ENCODE peak calls at places on chromosome 22, in five cellular contexts. U is body of pancreas, X is fibroblast of lung, T is AG04450, H is psoas muscle. E is an unnamed sample.

GRCh38 chr22:47421846-47422245 is 659.4 kb downstream of the TBC1D22A start:
- DNase-seq in H (no peak), T (no peak), U (no peak), X (no peak), E (no peak)

GRCh38 chr22:20239063-20239950 is 28.8 kb downstream of the RTN4R start:
- DNase-seq in U (no peak), T (no peak), X (peak), H (peak), E (no peak)

GRCh38 chr22:39731881-39732555 is 161.5 kb downstream of the CACNA1I start:
- DNase-seq in X (no peak), H (no peak), U (no peak), T (no peak), E (no peak)

GRCh38 chr22:19121631-19122142 is 525 bp downstream of the DGCR2 start:
- DNase-seq in T (no peak), X (peak), H (peak), U (peak), E (peak)

GRCh38 chr22:47370448-47371262 is 608.2 kb downstream of the TBC1D22A start:
- DNase-seq in H (no peak), T (no peak), U (no peak), X (no peak), E (no peak)

GRCh38 chr22:20125201-20126174 is 6.1 kb upstream of the ZDHHC8 start:
- DNase-seq in X (no peak), H (no peak), U (no peak), T (no peak), E (no peak)

GRCh38 chr22:37419916-37420655 is 7.2 kb downstream of the ELFN2 start:
- DNase-seq in U (no peak), X (peak), T (no peak), H (no peak), E (peak)

GRCh38 chr22:26893034-26893710 is 235.8 kb downstream of the MIAT start:
- DNase-seq in X (peak), T (no peak), U (no peak), H (no peak), E (peak)

GRCh38 chr22:50688448-50688847 is 15.8 kb downstream of the SHANK3 start:
- DNase-seq in U (no peak), T (no peak), X (no peak), H (no peak), E (no peak)

GRCh38 chr22:26711205-26711958 is 54.0 kb downstream of the MIAT start:
- DNase-seq in H (no peak), U (no peak), X (no peak), T (peak), E (no peak)

GRCh38 chr22:44182591-44183588 is 2.2 kb downstream of the PARVG start:
- DNase-seq in T (no peak), H (peak), X (no peak), U (peak), E (no peak)

GRCh38 chr22:21646608-21647590 is 4.8 kb downstream of the SDF2L1 start:
- DNase-seq in T (peak), U (peak), X (peak), H (peak), E (peak)

GRCh38 chr22:32745251-32745995 is 56.1 kb upstream of the TIMP3 start:
- DNase-seq in H (peak), U (peak), T (no peak), X (peak), E (peak)

GRCh38 chr22:49514211-49514610 is 313.5 kb downstream of the BRD1 start:
- DNase-seq in U (no peak), H (no peak), T (no peak), X (no peak), E (no peak)

GRCh38 chr22:49514656-49515055 is 313.0 kb downstream of the BRD1 start:
- DNase-seq in T (no peak), H (no peak), U (no peak), X (no peak), E (no peak)

GRCh38 chr22:49512471-49512870 is 315.2 kb downstream of the BRD1 start:
- DNase-seq in T (no peak), H (no peak), U (no peak), X (no peak), E (no peak)

GRCh38 chr22:49515486-49515885 is 312.2 kb downstream of the BRD1 start:
- DNase-seq in T (no peak), H (no peak), X (no peak), U (no peak), E (no peak)

DNA sequence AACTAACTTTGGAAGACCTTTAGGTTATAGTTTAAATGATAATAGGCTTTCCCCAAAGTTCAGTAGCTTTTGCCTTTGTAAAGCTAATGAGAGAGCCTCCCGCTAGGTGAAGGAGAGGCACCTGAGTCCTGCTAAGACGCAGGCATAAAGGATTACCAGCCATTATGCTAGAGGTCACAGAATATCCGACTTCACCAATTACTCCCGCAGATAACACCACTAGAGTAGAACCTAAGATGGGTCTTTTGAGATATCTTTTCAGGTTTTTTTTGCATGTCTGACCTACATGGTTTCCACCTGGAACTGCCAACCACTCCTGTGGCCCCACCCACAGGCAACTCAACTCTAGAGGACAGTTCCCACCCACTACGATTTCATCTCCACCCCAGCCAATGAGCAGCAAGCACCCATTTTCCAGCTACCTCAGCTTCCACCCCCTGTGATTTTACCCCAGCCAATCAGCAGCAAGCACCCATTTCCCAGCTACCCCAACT is 314.3 kb downstream of the BRD1 start:
- DNase-seq in U (no peak), X (no peak), T (no peak), H (no peak), E (no peak)
- H3K4me3 ChIP-seq in U (no peak), X (no peak), T (no peak), H (no peak), E (no peak)

GRCh38 chr22:31533391-31533790 is 37.1 kb downstream of the SFI1 start:
- DNase-seq in X (no peak), U (no peak), H (no peak), T (no peak), E (no peak)
- H3K4me3 ChIP-seq in X (no peak), U (no peak), H (no peak), T (no peak), E (no peak)

GRCh38 chr22:38464992-38465672 is 2.8 kb upstream of the KDELR3 start:
- DNase-seq in U (no peak), H (no peak), X (no peak), T (no peak), E (no peak)

GRCh38 chr22:38465673-38466490 is 2.0 kb upstream of the KDELR3 start:
- DNase-seq in X (no peak), T (no peak), U (no peak), H (no peak), E (no peak)

GRCh38 chr22:38461414-38462081 is 6.3 kb upstream of the KDELR3 start:
- DNase-seq in U (peak), X (peak), T (peak), H (peak), E (peak)

GRCh38 chr22:38461057-38461413 is 6.0 kb upstream of the KCNJ4 start:
- DNase-seq in U (no peak), X (no peak), T (no peak), H (no peak), E (no peak)

DNA sequence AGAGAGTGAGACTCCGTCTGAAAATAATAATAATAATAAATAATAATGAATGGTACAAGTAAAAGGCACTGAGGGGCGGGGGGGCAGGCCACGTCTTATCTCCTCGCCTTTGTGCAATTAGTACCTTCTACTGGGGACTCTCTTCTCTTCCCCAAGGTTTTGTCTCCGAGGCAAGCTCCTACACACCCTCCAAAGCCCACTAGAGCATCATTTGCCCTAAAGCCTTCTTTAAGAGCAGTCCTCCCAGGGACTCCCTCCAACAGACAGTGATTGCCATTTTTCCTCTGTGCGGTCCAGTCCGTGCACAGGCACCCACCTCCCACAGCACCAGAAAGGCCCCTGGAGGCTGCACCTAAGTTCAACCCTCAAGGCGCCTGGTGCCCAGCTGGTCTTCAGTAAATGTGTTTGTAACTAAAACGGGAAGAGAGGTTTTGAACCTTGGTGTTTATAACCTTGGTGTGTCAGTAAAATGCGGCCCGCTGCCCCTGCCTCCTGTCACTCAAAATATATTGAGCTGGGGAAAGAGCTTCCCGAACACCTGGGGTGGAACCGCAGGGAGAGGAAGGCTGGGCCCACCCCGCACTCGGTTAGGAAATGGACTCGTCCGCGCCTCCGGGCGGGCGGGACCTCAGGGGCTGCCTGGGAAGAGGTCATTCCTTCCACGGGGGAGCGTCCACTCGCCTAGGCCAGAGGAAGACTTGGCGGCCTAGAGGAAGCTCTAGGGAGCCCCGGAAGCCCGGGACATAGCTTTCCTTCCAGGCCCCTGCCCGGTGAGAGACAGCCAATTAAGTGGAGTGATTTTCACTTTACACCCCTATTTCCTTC is 4.7 kb upstream of the KDELR3 start:
- DNase-seq in X (no peak), U (peak), T (no peak), H (peak), E (no peak)
- H3K4me3 ChIP-seq in X (no peak), U (no peak), T (no peak), H (no peak), E (no peak)

GRCh38 chr22:41296826-41297667 is 4.3 kb upstream of the ZC3H7B start:
- DNase-seq in H (no peak), T (no peak), U (no peak), X (no peak), E (no peak)

GRCh38 chr22:41301085-41302015 is at the start of gene ZC3H7B:
- DNase-seq in U (peak), H (peak), T (peak), X (peak), E (peak)

GRCh38 chr22:41302016-41302767 is 867 bp downstream of the ZC3H7B start:
- DNase-seq in T (no peak), U (no peak), X (peak), H (no peak), E (no peak)

GRCh38 chr22:41305646-41306045 is 4.3 kb downstream of the ZC3H7B start:
- DNase-seq in H (peak), X (peak), T (peak), U (no peak), E (peak)

DNA sequence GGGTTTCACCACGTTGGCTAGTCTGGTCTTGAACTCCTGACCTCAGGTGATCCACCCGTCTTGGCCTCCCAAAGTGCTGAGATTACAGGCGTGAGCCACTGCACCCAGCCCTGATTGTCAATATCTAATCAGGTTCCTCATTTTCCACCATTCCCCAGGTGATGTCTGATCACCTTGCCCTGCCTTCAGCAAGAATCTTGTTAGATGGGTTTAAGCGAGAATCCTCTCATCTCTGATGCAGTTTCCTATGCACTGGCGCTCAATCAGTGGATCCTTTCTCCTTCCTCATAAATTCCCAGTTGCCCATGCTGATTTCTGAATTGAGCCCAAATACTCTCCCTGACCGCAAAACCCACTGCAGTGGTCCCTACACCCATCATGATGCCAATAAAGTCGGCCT is 664 bp upstream of the ZC3H7B start:
- DNase-seq in U (no peak), T (no peak), H (no peak), X (no peak), E (peak)
- H3K4me3 ChIP-seq in U (no peak), T (peak), H (peak), X (peak), E (peak)